ENCODE peak calls at places on chromosomes 5 and 9, in nine cellular contexts. M, B, G, J, R, A, S, X and Z are unnamed samples.

GRCh38 chr5:99061711-99062110 is 132.9 kb upstream of the CHD1 start:
- DNase-seq in M (peak), B (peak), G (no peak), J (no peak), R (no peak), A (peak), S (no peak), X (no peak), Z (no peak)

GRCh38 chr9:87059740-87060139 is 112.4 kb upstream of the GAS1 start:
- DNase-seq in M (no peak), B (no peak), G (no peak), J (no peak), R (no peak), A (no peak), S (no peak), X (no peak), Z (no peak)

GRCh38 chr5:78597068-78597857 is 51.3 kb downstream of the LHFPL2 start:
- DNase-seq in M (peak), B (peak), G (no peak), J (no peak), R (no peak), A (peak), S (no peak), X (no peak), Z (no peak)

GRCh38 chr5:180099733-180100611 is 28.4 kb upstream of the RNF130 start:
- DNase-seq in M (no peak), B (no peak), G (no peak), J (no peak), R (no peak), A (no peak), S (no peak), X (no peak), Z (no peak)

GRCh38 chr5:149113669-149114068 is 27.6 kb upstream of the ABLIM3 start:
- DNase-seq in M (peak), B (peak), G (no peak), J (no peak), R (no peak), A (peak), S (no peak), X (no peak), Z (no peak)

GRCh38 chr5:152514827-152515397 is 109.8 kb upstream of the NMUR2 start:
- DNase-seq in M (peak), B (peak), G (peak), J (no peak), R (no peak), A (peak), S (peak), X (no peak), Z (no peak)

GRCh38 chr5:107893642-107894041 is 222.9 kb upstream of the EFNA5 start:
- DNase-seq in M (no peak), B (peak), G (peak), J (no peak), R (no peak), A (peak), S (peak), X (no peak), Z (no peak)

GRCh38 chr5:54651482-54652076 is 134.0 kb downstream of the SNX18 start:
- DNase-seq in M (no peak), B (no peak), G (no peak), J (peak), R (no peak), A (peak), S (no peak), X (no peak), Z (peak)

GRCh38 chr5:66739923-66740322 is 143.7 kb downstream of the MAST4 start:
- DNase-seq in M (no peak), B (no peak), G (no peak), J (no peak), R (no peak), A (no peak), S (no peak), X (no peak), Z (no peak)

GRCh38 chr9:133237271-133237731 is 28.3 kb upstream of the OBP2B start:
- DNase-seq in M (no peak), B (no peak), G (no peak), J (no peak), R (no peak), A (peak), S (no peak), X (no peak), Z (peak)

GRCh38 chr5:34044950-34045525 is 2.0 kb upstream of the C1QTNF3 start:
- DNase-seq in M (no peak), B (no peak), G (no peak), J (no peak), R (no peak), A (no peak), S (no peak), X (no peak), Z (no peak)

GRCh38 chr9:75803130-75803529 is 87.3 kb upstream of the PCSK5 start:
- DNase-seq in M (no peak), B (peak), G (no peak), J (no peak), R (no peak), A (peak), S (no peak), X (no peak), Z (no peak)

GRCh38 chr5:151264113-151264512 is 11.1 kb downstream of the GM2A start:
- DNase-seq in M (peak), B (peak), G (no peak), J (no peak), R (no peak), A (peak), S (no peak), X (no peak), Z (no peak)

GRCh38 chr5:137091473-137091872 is 407.7 kb downstream of the SPOCK1 start:
- DNase-seq in M (peak), B (peak), G (no peak), J (no peak), R (no peak), A (no peak), S (no peak), X (no peak), Z (no peak)